ENCODE peak calls at places on chromosomes 3 and 15, in ten cellular contexts. B is transverse colon, W is HepG2, M is Panc1, U is HCT116, D is stomach, Q is K562, E is GM23338, C is endothelial cell of umbilical vein, Y is suprapubic skin. G is an unnamed sample.

GRCh38 chr3:45084361-45084760 is 58.3 kb downstream of the CLEC3B start:
- DNase-seq in B (no peak), W (no peak), M (no peak), U (no peak), D (no peak), Q (no peak), E (no peak), C (no peak), Y (no peak), G (no peak)

GRCh38 chr3:161695811-161696210 is 199.2 kb downstream of the OTOL1 start:
- DNase-seq in B (no peak), W (no peak), M (no peak), U (no peak), D (no peak), Q (no peak), E (no peak), C (no peak), Y (no peak), G (no peak)

GRCh38 chr15:57323806-57324589 is 52.3 kb upstream of the CGNL1 start:
- DNase-seq in B (peak; percentile 84), W (no peak), M (no peak), U (peak; percentile 90), D (no peak), Q (peak; percentile 98), E (peak; percentile 60), C (no peak), Y (no peak), G (peak; percentile 78)

GRCh38 chr15:58221591-58222241 is 83.5 kb downstream of the AQP9 start:
- DNase-seq in B (peak; percentile 18), W (peak; percentile 27), M (no peak), U (peak; percentile 36), D (peak; percentile 28), Q (peak; percentile 58), E (peak; percentile 43), C (peak; percentile 48), Y (no peak), G (no peak)

GRCh38 chr3:46845397-46845859 is 17.8 kb downstream of the MYL3 start:
- DNase-seq in B (peak; percentile 65), W (no peak), M (no peak), U (no peak), D (peak; percentile 53), Q (peak; percentile 40), E (peak; percentile 72), C (no peak), Y (peak; percentile 89), G (no peak)

GRCh38 chr3:169581633-169582032 is 81.9 kb downstream of the MECOM start:
- DNase-seq in B (no peak), W (no peak), M (no peak), U (no peak), D (no peak), Q (no peak), E (no peak), C (peak; percentile 46), Y (no peak), G (no peak)

GRCh38 chr15:98942966-98943584 is 64.5 kb downstream of the PGPEP1L start:
- DNase-seq in B (no peak), W (no peak), M (no peak), U (no peak), D (no peak), Q (no peak), E (no peak), C (no peak), Y (no peak), G (no peak)

GRCh38 chr15:25832158-25832557 is 31.0 kb downstream of the ATP10A start:
- DNase-seq in B (no peak), W (no peak), M (no peak), U (no peak), D (no peak), Q (no peak), E (no peak), C (no peak), Y (no peak), G (no peak)

GRCh38 chr3:129756871-129757270 is 136.6 kb downstream of the TMCC1 start:
- DNase-seq in B (no peak), W (no peak), M (no peak), U (no peak), D (no peak), Q (no peak), E (no peak), C (peak; percentile 43), Y (no peak), G (no peak)

GRCh38 chr3:170520996-170521395 is 64.9 kb downstream of the SLC7A14 start:
- DNase-seq in B (no peak), W (no peak), M (no peak), U (no peak), D (no peak), Q (peak; percentile 29), E (no peak), C (peak; percentile 77), Y (no peak), G (no peak)

DNA sequence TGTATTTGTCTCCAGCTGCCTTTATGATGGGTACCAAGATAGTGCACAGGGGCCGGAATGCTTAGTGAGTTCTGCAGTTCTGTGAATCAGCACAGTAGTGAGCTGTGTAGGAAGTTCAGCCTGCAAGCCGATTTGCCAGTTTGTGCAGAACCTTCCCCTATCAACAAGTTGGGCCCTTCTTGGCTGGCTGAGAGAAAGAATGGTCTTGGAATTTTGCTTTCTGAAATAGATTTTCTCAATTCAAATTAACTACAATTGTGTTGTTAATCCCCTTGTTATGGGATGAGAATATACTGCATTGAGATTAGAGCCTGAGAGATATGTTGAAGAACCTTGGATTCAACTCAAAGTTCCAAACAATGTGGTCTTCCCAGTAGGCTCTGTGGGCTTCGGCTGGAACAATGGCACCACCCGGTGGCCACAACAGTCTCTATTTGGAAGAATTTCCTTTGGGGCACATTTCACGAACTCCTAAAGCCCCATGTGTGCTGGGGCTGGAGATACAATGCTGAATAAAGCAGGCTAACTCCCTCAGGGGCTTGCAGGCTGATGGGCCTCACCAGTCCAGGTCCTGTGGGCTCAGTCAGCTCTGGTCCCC is 59.1 kb downstream of the TRIM42 start:
- DNase-seq in B (peak; percentile 18), W (peak; percentile 59), M (no peak), U (no peak), D (peak; percentile 33), Q (peak; percentile 33), E (peak; percentile 77), C (peak; percentile 34), Y (peak; percentile 64), G (no peak)
- TF ChIP-seq CTCF in B (no peak), W (peak; percentile 92), M (peak; percentile 64), U (peak; percentile 52), D (no peak), Q (peak; percentile 69), E (peak; percentile 87), C (peak; percentile 15), Y (no peak), G (peak; percentile 24)

DNA sequence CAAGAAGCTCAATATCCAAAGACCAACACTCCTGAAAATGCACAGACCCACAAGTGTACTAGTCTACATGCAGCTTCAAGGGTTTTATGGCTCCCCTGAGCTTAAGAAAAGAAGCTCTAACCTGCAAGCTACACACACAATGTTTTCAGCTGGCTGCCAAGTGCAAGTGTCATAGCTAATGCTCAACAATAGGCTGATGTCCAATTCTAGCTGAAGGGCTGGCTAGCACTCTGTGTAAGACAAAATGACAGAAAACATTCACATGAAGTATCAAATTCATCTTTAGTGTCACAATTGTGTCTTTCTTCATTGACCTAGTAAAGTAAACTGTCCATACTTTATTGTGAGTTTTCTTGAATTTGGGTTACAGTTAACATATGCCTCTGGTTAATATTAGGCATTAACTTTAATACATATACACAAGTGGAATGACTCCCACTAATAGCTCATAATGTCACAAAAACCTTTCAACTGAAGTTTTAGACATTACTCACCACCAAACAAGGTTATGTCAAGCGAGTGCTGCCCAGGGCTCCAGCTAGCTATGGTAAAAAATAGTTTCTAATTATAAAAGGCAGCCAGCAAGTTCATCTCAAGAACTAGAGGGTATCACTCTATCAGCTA is 15.1 kb downstream of the ABI3BP start:
- DNase-seq in B (no peak), W (no peak), M (no peak), U (no peak), D (no peak), Q (no peak), E (no peak), C (no peak), Y (no peak), G (no peak)
- TF ChIP-seq POLR2AphosphoS5 in B (peak; percentile 43), W (no peak), M (no peak), U (no peak), D (no peak), Q (no peak), E (no peak), C (no peak), Y (no peak), G (no peak)

GRCh38 chr3:71050521-71051258 is 532.8 kb downstream of the FOXP1 start:
- DNase-seq in B (no peak), W (peak; percentile 61), M (no peak), U (no peak), D (no peak), Q (no peak), E (no peak), C (peak; percentile 91), Y (no peak), G (no peak)
- H3K4me1 ChIP-seq in B (peaks cover 97% of the 10 kb centered on the region), W (peaks cover 72% of the 10 kb centered on the region), M (no peaks in the 10 kb centered on the region), U (no peaks in the 10 kb centered on the region), D (peaks cover 100% of the 10 kb centered on the region), Q (peaks cover 13% of the 10 kb centered on the region), E (peaks cover 100% of the 10 kb centered on the region), C (peaks cover 97% of the 10 kb centered on the region), Y (peaks cover 57% of the 10 kb centered on the region), G (peaks cover 7% of the 10 kb centered on the region)

GRCh38 chr15:70245932-70246622 is 148.4 kb upstream of the TLE3 start:
- DNase-seq in B (peak; percentile 38), W (no peak), M (no peak), U (peak; percentile 35), D (peak; percentile 42), Q (no peak), E (no peak), C (no peak), Y (peak; percentile 59), G (peak; percentile 38)

GRCh38 chr15:70243686-70244540 is 146.2 kb upstream of the TLE3 start:
- DNase-seq in B (no peak), W (no peak), M (no peak), U (no peak), D (no peak), Q (no peak), E (no peak), C (no peak), Y (peak; percentile 54), G (no peak)

GRCh38 chr15:70246623-70247200 is 149.0 kb upstream of the TLE3 start:
- DNase-seq in B (peak; percentile 4), W (no peak), M (no peak), U (no peak), D (no peak), Q (no peak), E (no peak), C (no peak), Y (peak; percentile 24), G (peak; percentile 19)

GRCh38 chr15:70242962-70243685 is 145.4 kb upstream of the TLE3 start:
- DNase-seq in B (peak; percentile 6), W (no peak), M (no peak), U (no peak), D (no peak), Q (no peak), E (no peak), C (no peak), Y (peak; percentile 38), G (no peak)

DNA sequence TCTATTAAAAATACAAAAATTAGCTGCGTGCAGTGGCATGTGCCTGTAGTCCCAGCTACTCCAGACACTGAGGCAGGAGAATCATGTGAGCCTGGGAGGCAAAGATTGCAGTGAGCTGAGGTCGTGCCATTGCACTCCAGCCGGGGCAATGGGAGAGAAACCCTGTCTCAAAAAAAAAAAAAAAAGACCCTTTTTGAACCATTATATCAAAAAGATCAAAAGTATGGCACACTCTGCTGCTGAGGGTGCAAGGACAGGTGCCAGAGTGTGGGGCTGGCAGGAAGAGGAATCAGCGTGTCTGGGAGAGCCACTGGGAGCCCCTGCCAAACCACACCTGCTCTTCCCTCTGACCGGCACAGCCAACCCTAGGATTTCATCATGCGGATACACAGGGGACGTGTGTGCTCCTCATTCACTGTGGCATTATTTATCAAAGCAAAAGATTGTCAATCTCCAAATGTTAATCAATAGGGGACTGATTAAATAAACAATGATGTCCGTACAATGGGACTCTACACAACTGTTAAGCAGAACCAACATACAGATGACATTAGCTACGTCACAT is 147.3 kb upstream of the TLE3 start:
- DNase-seq in B (no peak), W (no peak), M (no peak), U (no peak), D (no peak), Q (no peak), E (no peak), C (no peak), Y (peak; percentile 41), G (no peak)
- TF ChIP-seq CTCF in B (no peak), W (no peak), M (no peak), U (no peak), D (no peak), Q (no peak), E (no peak), C (no peak), Y (no peak), G (no peak)

G was measured in breast epithelium.